ENCODE peak calls at places on chromosomes 11 and 22, in six cellular contexts. U is AG08395; B is uterus; Q is BJ; P is posterior cingulate gyrus; Z is stimulated activated CD4-positive, alpha-beta T cell treated with anti-CD3 and anti-CD28 coated beads, Interleukin-2, amount 100 ng/mL, for 24 hours. W is an unnamed sample.

GRCh38 chr11:1728931-1729691 is 21.3 kb downstream of the IFITM10 start:
- DNase-seq in U (peak; percentile 71), B (no peak), Q (no peak), P (no peak), Z (no peak), W (no peak)

GRCh38 chr11:60700689-60701508 is 1.5 kb downstream of the MS4A8 start:
- DNase-seq in U (no peak), B (no peak), Q (no peak), P (no peak), Z (peak; percentile 2), W (peak; percentile 24)

GRCh38 chr11:102587722-102588121 is 37.4 kb downstream of the MMP20 start:
- DNase-seq in U (no peak), B (no peak), Q (no peak), P (no peak), Z (no peak), W (no peak)

GRCh38 chr11:108148549-108148948 is 27.2 kb downstream of the ACAT1 start:
- DNase-seq in U (no peak), B (no peak), Q (no peak), P (no peak), Z (no peak), W (no peak)

GRCh38 chr11:79062814-79063762 is 377.7 kb downstream of the TENM4 start:
- DNase-seq in U (peak; percentile 41), B (no peak), Q (no peak), P (no peak), Z (no peak), W (peak; percentile 69)

GRCh38 chr22:43542681-43543521 is 131.1 kb downstream of the MPPED1 start:
- DNase-seq in U (no peak), B (no peak), Q (no peak), P (no peak), Z (no peak), W (no peak)

GRCh38 chr11:100876826-100877545 is 189.9 kb downstream of the ARHGAP42 start:
- DNase-seq in U (peak; percentile 84), B (no peak), Q (peak; percentile 87), P (no peak), Z (no peak), W (no peak)

GRCh38 chr22:45867118-45867905 is 109.7 kb downstream of the WNT7B start:
- DNase-seq in U (peak; percentile 65), B (peak; percentile 14), Q (no peak), P (no peak), Z (no peak), W (peak; percentile 67)

GRCh38 chr11:131033151-131033651 is 116.9 kb upstream of the SNX19 start:
- DNase-seq in U (peak; percentile 75), B (no peak), Q (peak; percentile 54), P (no peak), Z (no peak), W (no peak)

GRCh38 chr22:20175597-20175900 is 24.7 kb upstream of the CCDC188 start:
- DNase-seq in U (no peak), B (no peak), Q (no peak), P (no peak), Z (no peak), W (no peak)

GRCh38 chr22:44648821-44649566 is 53.0 kb upstream of the PRR5 start:
- DNase-seq in U (peak; percentile 95), B (no peak), Q (peak; percentile 97), P (no peak), Z (no peak), W (no peak)

W was measured in glutamatergic neuron.